ENCODE peak calls at places on chromosomes 16 and 17, in seven cellular contexts. Y is fibroblast of lung; N is dorsolateral prefrontal cortex; Q is CD8-positive, alpha-beta T cell; R is upper lobe of left lung; T is right atrium auricular region; E is thoracic aorta. F is an unnamed sample. For H3K27me3, the result is how much of the 10 kb centered on the place peaks cover.

GRCh38 chr16:74898667-74899066 is 86.3 kb downstream of the WDR59 start:
- DNase-seq in Y (no peak), N (peak), Q (no peak), R (no peak), T (no peak), E (no peak), F (no peak)

GRCh38 chr17:68355093-68355492 is 63.8 kb downstream of the ARSG start:
- DNase-seq in Y (peak), N (no peak), Q (no peak), R (no peak), T (no peak), E (no peak), F (no peak)

GRCh38 chr17:6323626-6324356 is 111.1 kb downstream of the AIPL1 start:
- DNase-seq in Y (no peak), N (no peak), Q (no peak), R (no peak), T (no peak), E (no peak), F (no peak)

GRCh38 chr17:3558603-3559269 is 1.1 kb upstream of the TRPV3 start:
- DNase-seq in Y (peak), N (no peak), Q (peak), R (no peak), T (no peak), E (no peak), F (peak)

GRCh38 chr17:49031965-49032928 is 35.1 kb downstream of the IGF2BP1 start:
- DNase-seq in Y (peak), N (peak), Q (peak), R (peak), T (no peak), E (no peak), F (peak)

GRCh38 chr17:5254414-5254813 is 19.8 kb upstream of the SCIMP start:
- DNase-seq in Y (no peak), N (no peak), Q (no peak), R (no peak), T (no peak), E (no peak), F (no peak)

GRCh38 chr17:44916781-44917241 is 1.5 kb upstream of the GFAP start:
- DNase-seq in Y (peak), N (peak), Q (no peak), R (no peak), T (no peak), E (peak), F (no peak)

GRCh38 chr17:6456914-6457687 is 12.8 kb downstream of the PIMREG start:
- DNase-seq in Y (peak), N (no peak), Q (no peak), R (no peak), T (no peak), E (no peak), F (no peak)

GRCh38 chr17:9937901-9938300 is 32.8 kb upstream of the RCVRN start:
- DNase-seq in Y (peak), N (no peak), Q (no peak), R (no peak), T (no peak), E (no peak), F (no peak)

GRCh38 chr17:72419866-72420774 is 299.3 kb downstream of the SOX9 start:
- DNase-seq in Y (no peak), N (no peak), Q (no peak), R (no peak), T (no peak), E (no peak), F (peak)

GRCh38 chr16:23324727-23325126 is 22.6 kb downstream of the SCNN1B start:
- DNase-seq in Y (no peak), N (no peak), Q (no peak), R (peak), T (no peak), E (no peak), F (no peak)

GRCh38 chr17:17181666-17182600 is 24.2 kb downstream of the PLD6 start:
- DNase-seq in Y (no peak), N (no peak), Q (peak), R (no peak), T (no peak), E (no peak), F (no peak)

GRCh38 chr16:84072014-84072413 is 29.4 kb upstream of the SLC38A8 start:
- DNase-seq in Y (peak), N (no peak), Q (no peak), R (no peak), T (no peak), E (no peak), F (no peak)

GRCh38 chr17:10295728-10296343 is 77.0 kb downstream of the MYH13 start:
- DNase-seq in Y (peak), N (peak), Q (peak), R (peak), T (no peak), E (no peak), F (no peak)

GRCh38 chr17:37160940-37161339 is 212.2 kb downstream of the AATF start:
- DNase-seq in Y (peak), N (no peak), Q (no peak), R (no peak), T (no peak), E (no peak), F (no peak)

GRCh38 chr17:82301916-82302497 is 15.4 kb downstream of the CD7 start:
- DNase-seq in Y (no peak), N (no peak), Q (peak), R (no peak), T (no peak), E (no peak), F (peak)

GRCh38 chr17:80103686-80104085 is 2.3 kb downstream of the GAA start:
- DNase-seq in Y (no peak), N (no peak), Q (no peak), R (no peak), T (no peak), E (no peak), F (no peak)

GRCh38 chr17:43723697-43724359 is 34.8 kb downstream of the SOST start:
- DNase-seq in Y (peak), N (no peak), Q (no peak), R (no peak), T (no peak), E (no peak), F (no peak)

GRCh38 chr17:43722921-43723665 is 35.5 kb downstream of the SOST start:
- DNase-seq in Y (no peak), N (no peak), Q (no peak), R (no peak), T (no peak), E (no peak), F (no peak)

GRCh38 chr17:43722269-43722619 is 36.3 kb downstream of the SOST start:
- DNase-seq in Y (no peak), N (no peak), Q (no peak), R (no peak), T (no peak), E (no peak), F (no peak)

GRCh38 chr17:43732961-43733360 is 25.6 kb downstream of the SOST start:
- DNase-seq in Y (peak), N (no peak), Q (no peak), R (no peak), T (no peak), E (no peak), F (no peak)

GRCh38 chr17:43728081-43728480 is 30.5 kb downstream of the SOST start:
- DNase-seq in Y (no peak), N (no peak), Q (no peak), R (no peak), T (no peak), E (no peak), F (no peak)
- TF ChIP-seq CTCF in Y (no peak), N (no peak), Q (no peak), R (no peak), T (no peak), E (no peak), F (no peak)

GRCh38 chr16:87671221-87671620 is 68.9 kb downstream of the JPH3 start:
- DNase-seq in Y (no peak), N (no peak), Q (no peak), R (no peak), T (no peak), E (no peak), F (no peak)

GRCh38 chr16:87674405-87674804 is 72.1 kb downstream of the JPH3 start:
- DNase-seq in Y (no peak), N (no peak), Q (no peak), R (no peak), T (no peak), E (no peak), F (no peak)

GRCh38 chr16:87669672-87670071 is 67.4 kb downstream of the JPH3 start:
- DNase-seq in Y (no peak), N (no peak), Q (no peak), R (no peak), T (no peak), E (no peak), F (no peak)

GRCh38 chr16:87675111-87675510 is 72.8 kb downstream of the JPH3 start:
- DNase-seq in Y (no peak), N (no peak), Q (no peak), R (no peak), T (no peak), E (no peak), F (no peak)

DNA sequence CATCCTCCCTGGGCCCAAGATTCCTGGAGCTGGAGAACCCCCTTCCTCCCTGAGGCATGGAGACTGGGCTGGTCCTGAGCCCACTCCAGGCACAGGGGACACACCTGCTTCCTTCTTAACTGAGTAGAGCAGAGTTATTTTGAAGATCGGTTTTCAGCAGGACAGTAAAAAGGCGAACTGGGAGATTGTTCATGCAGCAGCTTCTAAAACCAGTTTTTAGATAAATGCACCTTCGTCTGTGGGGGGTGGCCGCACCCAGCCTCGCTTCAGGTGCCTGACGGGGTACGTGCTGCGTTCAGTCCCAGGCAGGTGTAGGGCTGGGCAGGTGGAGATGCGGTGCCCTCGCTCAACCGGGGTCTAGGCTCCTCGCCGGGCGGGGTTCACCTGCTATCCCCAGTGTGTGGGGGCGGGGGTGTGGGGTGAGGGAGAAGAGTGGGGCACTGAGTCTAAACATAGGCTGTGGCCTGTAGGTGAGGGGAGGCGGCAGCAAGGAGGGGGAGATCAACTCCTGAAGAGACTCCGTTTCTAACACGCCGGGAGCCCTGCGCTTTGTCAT is 69.5 kb downstream of the JPH3 start:
- DNase-seq in Y (no peak), N (no peak), Q (no peak), R (no peak), T (no peak), E (no peak), F (no peak)
- H3K27me3 ChIP-seq in Y (under half), N (under half), Q (under half), R (under half), T (under half), E (under half), F (under half)

GRCh38 chr17:40063034-40063765 is 435 bp downstream of the THRA start:
- DNase-seq in Y (no peak), N (no peak), Q (peak), R (peak), T (no peak), E (no peak), F (no peak)

GRCh38 chr17:40061532-40062038 is 1.2 kb upstream of the THRA start:
- DNase-seq in Y (no peak), N (no peak), Q (no peak), R (no peak), T (no peak), E (no peak), F (no peak)

GRCh38 chr17:40060887-40061480 is 1.8 kb upstream of the THRA start:
- DNase-seq in Y (no peak), N (peak), Q (no peak), R (no peak), T (no peak), E (no peak), F (no peak)

GRCh38 chr17:40063915-40064531 is 1.3 kb downstream of the THRA start:
- DNase-seq in Y (no peak), N (no peak), Q (no peak), R (peak), T (no peak), E (no peak), F (no peak)

GRCh38 chr17:40062347-40063033 is at the start of gene THRA:
- DNase-seq in Y (no peak), N (peak), Q (peak), R (peak), T (no peak), E (no peak), F (peak)
- H3K4me3 ChIP-seq in Y (peak), N (peak), Q (peak), R (peak), T (peak), E (peak), F (peak)

DNA sequence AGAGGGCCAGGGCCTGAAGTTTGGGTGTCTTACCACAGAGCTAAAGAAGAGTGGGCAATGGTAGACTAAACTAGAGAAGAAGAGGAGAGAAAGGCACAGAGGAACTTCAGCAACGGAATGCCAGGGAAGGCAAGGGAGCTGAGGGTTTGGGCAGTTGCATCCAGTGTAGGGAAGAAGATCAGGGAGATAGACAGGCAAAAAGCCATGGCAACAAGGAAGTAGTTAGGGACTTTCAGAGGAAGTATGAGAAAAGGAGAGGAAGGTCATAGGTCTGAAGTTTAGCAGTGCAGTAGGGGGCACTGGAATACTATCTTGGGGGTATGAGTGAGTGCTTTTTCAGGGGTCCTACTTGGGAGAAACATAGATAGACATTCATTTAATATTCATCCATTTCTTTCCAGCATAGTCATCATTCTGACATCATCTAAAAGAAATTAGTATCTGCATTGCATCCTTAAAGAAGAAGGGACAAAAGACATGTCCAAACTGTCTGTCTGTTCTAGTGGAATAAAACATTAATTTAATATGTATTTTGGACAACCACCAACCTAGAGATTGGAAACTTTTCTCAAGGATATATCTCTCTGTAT is 2.2 kb upstream of the NF1 start:
- DNase-seq in Y (no peak), N (no peak), Q (no peak), R (no peak), T (no peak), E (no peak), F (no peak)
- TF ChIP-seq CTCF in Y (no peak), N (no peak), Q (no peak), R (no peak), T (no peak), E (no peak), F (no peak)

DNA sequence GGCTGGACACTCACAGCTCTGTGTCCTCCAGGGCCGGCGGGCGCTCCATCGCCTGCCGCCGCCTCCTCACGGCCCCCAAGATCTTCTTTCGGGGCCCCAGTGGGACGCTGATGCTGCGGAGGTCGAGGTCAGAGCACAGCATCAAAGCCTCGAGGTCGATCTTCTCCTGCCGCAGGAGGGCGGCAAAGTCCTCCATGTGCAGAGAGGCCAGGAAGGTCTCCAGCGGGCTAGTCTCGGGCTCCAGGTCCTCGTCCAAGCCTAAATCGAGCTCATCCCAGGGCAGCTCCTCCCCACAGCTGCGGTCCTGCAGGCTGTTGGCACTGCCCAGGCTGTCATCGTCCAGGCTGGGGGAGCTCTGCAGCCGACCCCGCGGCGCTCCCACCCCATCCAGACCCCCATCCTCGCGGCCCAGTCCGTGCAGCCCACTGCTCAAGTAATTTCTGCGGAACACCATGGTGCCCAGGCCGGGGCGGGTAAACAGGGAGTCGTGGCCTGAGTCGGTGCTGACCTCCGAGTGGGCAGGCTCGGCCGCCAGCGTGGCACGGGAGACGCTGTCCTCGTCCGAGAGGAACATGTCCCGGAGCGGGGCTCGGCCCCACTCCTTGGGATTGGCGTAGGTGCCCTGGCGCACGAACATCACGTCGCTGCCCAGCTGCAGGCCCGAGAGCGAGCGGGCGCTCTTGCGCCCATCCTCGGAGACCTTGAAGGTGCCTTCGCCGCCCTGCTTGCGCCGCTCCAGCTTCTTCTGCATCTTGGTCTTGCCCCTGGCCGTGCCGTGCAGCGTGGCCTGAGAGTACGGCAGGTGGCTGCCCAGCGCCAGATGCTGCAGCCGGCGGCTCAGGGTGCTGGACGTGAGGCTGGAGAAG is 3.4 kb downstream of the USH1G start:
- DNase-seq in Y (peak), N (no peak), Q (no peak), R (no peak), T (no peak), E (no peak), F (no peak)
- H3K27me3 ChIP-seq in Y (under half), N (under half), Q (under half), R (under half), T (under half), E (under half), F (under half)

GRCh38 chr16:68265078-68265925 is 976 bp downstream of the SLC7A6 start:
- DNase-seq in Y (peak), N (peak), Q (peak), R (peak), T (peak), E (no peak), F (peak)
- H3K4me3 ChIP-seq in Y (peak), N (peak), Q (peak), R (peak), T (peak), E (peak), F (peak)